ENCODE peak calls at places on chromosomes 16 and 17, in nine cellular contexts. W is CD8-positive, alpha-beta T cell; L is breast epithelium; H is A549; Z is tibial nerve; X is SK-N-SH; B is fibroblast of lung; C is cardiac muscle cell; K is right atrium auricular region. D is an unnamed sample.

GRCh38 chr16:12059216-12059769 is 82.8 kb downstream of the SNX29 start:
- DNase-seq in L (no peak), X (peak; percentile 49), H (no peak), W (no peak), K (no peak), B (no peak), C (peak; percentile 33), Z (no peak), D (no peak)

GRCh38 chr17:8019665-8020064 is 17.2 kb downstream of the GUCY2D start:
- DNase-seq in Z (no peak), C (no peak), K (no peak), H (no peak), X (no peak), B (peak; percentile 54), W (no peak), L (no peak), D (no peak)

GRCh38 chr16:86027366-86028126 is 128.6 kb downstream of the IRF8 start:
- DNase-seq in C (no peak), K (no peak), W (no peak), X (no peak), B (no peak), Z (no peak), L (peak; percentile 24), H (no peak), D (no peak)

GRCh38 chr17:45325810-45326209 is 9.0 kb upstream of the MAP3K14 start:
- DNase-seq in L (no peak), K (no peak), H (no peak), C (no peak), B (no peak), X (no peak), W (no peak), Z (no peak), D (no peak)

GRCh38 chr16:81489547-81490267 is 45.1 kb downstream of the CMIP start:
- DNase-seq in W (no peak), Z (no peak), H (no peak), B (no peak), C (no peak), K (no peak), X (no peak), L (no peak), D (no peak)

GRCh38 chr17:50863221-50863843 is 2.8 kb downstream of the TOB1 start:
- DNase-seq in K (no peak), Z (no peak), B (no peak), X (peak; percentile 80), H (peak; percentile 81), C (peak; percentile 59), L (no peak), W (no peak), D (no peak)

GRCh38 chr17:44376124-44376523 is 12.5 kb upstream of the FAM171A2 start:
- DNase-seq in Z (no peak), W (no peak), H (no peak), X (peak; percentile 81), C (no peak), L (no peak), B (no peak), K (no peak), D (peak; percentile 18)

GRCh38 chr17:9291912-9292562 is 270.7 kb downstream of the NTN1 start:
- DNase-seq in Z (peak; percentile 32), C (peak; percentile 45), H (peak; percentile 28), W (peak; percentile 34), L (peak; percentile 55), B (peak; percentile 16), K (peak; percentile 60), X (peak; percentile 67), D (peak; percentile 22)

GRCh38 chr16:67100569-67101300 is 9.0 kb upstream of the PHAF1 start:
- DNase-seq in C (no peak), X (peak; percentile 44), K (no peak), L (no peak), Z (no peak), B (peak; percentile 35), W (no peak), H (peak; percentile 51), D (no peak)

GRCh38 chr16:62805221-62805857 is 769.1 kb upstream of the CDH8 start:
- DNase-seq in X (no peak), K (no peak), L (no peak), H (no peak), C (no peak), W (no peak), B (peak; percentile 2), Z (no peak), D (no peak)

GRCh38 chr17:72560303-72561247 is 439.8 kb downstream of the SOX9 start:
- DNase-seq in C (peak; percentile 66), X (peak; percentile 88), L (no peak), H (peak; percentile 87), B (peak; percentile 43), K (no peak), W (no peak), Z (no peak), D (peak; percentile 34)

GRCh38 chr16:21625026-21625425 is 25.6 kb downstream of the METTL9 start:
- DNase-seq in W (no peak), C (no peak), H (no peak), L (no peak), X (no peak), B (no peak), Z (no peak), K (no peak), D (no peak)

GRCh38 chr16:23071202-23072083 is 77.8 kb downstream of the USP31 start:
- DNase-seq in W (no peak), L (no peak), H (no peak), K (no peak), X (no peak), Z (no peak), B (peak; percentile 76), C (no peak), D (peak; percentile 46)

GRCh38 chr16:2466667-2467300 is 4.3 kb upstream of the NTN3 start:
- DNase-seq in W (peak; percentile 14), K (no peak), H (no peak), Z (no peak), C (no peak), X (no peak), L (no peak), B (no peak), D (no peak)
- H3K4me3 ChIP-seq in W (no peak overlapping the region), K (no peak overlapping the region), H (no peak overlapping the region), Z (no peak overlapping the region), C (no peak overlapping the region), X (no peak overlapping the region), L (no peak overlapping the region), B (no peak overlapping the region), D (no peak overlapping the region)

GRCh38 chr17:81278831-81279230 is 16.3 kb downstream of the SLC38A10 start:
- DNase-seq in L (no peak), K (no peak), B (no peak), Z (no peak), X (no peak), C (no peak), W (no peak), H (no peak), D (no peak)

GRCh38 chr17:81277421-81277820 is 17.7 kb downstream of the SLC38A10 start:
- DNase-seq in W (no peak), H (no peak), K (no peak), X (peak; percentile 99), B (peak; percentile 20), Z (no peak), L (no peak), C (no peak), D (no peak)

GRCh38 chr17:81277938-81278693 is 17.0 kb downstream of the SLC38A10 start:
- DNase-seq in B (no peak), K (no peak), Z (no peak), L (no peak), W (no peak), H (no peak), C (no peak), X (no peak), D (no peak)

GRCh38 chr17:81280571-81280970 is 14.5 kb downstream of the SLC38A10 start:
- DNase-seq in K (no peak), L (no peak), C (no peak), Z (no peak), B (no peak), H (no peak), X (no peak), W (no peak), D (no peak)

DNA sequence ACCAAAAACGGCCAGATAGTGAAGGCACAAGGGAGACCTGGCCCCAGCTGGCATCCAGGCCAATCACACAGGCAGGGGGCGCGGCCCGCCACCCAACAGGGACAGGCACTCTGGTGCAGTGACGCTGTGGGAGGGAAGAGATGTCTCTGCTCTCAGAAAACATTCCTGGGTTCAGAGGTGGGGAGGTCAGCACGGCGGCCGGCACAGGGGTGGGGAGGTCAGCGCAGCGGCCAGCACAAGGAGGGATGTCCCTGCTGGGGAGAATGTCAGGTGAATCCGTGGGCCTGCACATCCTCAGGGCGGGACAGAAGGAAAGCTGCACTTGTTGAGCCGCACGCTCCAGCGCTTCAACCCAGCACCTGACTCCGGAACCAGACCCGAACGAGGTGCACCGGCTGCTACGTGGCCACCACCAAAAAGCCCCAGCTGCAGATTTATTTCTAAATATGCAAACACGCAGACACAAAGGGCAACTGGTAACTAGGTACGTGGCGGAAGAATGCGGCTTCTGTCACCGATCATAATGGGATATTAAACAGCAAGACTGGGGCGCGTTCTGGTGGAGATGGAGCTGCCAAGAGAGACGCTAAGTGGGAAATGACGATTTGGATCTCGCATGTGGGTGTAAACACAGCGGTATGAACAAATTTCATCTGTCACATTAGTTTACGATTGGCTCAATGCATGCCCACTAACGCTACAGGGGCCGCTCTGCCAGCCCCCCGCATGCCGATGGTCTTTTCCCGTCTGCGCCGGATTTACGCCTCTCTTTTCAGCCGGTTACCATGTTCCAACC is 15.6 kb downstream of the SLC38A10 start:
- DNase-seq in Z (no peak), L (no peak), B (no peak), W (no peak), C (no peak), K (no peak), X (no peak), H (no peak), D (no peak)
- H3K27ac ChIP-seq in Z (no peak overlapping the region), L (no peak overlapping the region), B (no peak overlapping the region), W (no peak overlapping the region), C (no peak overlapping the region), K (no peak overlapping the region), X (no peak overlapping the region), H (no peak overlapping the region), D (no peak overlapping the region)

GRCh38 chr16:3058173-3059030 is 7.0 kb upstream of the IL32 start:
- DNase-seq in B (no peak), H (peak; percentile 64), L (peak; percentile 68), X (peak; percentile 57), K (no peak), C (peak; percentile 59), Z (no peak), W (peak; percentile 72), D (no peak)
- TF ChIP-seq CTCF in B (peak; percentile 17), H (no peak), L (no peak), X (no peak), K (no peak), C (no peak), Z (no peak), W (no peak), D (peak; percentile 24)

DNA sequence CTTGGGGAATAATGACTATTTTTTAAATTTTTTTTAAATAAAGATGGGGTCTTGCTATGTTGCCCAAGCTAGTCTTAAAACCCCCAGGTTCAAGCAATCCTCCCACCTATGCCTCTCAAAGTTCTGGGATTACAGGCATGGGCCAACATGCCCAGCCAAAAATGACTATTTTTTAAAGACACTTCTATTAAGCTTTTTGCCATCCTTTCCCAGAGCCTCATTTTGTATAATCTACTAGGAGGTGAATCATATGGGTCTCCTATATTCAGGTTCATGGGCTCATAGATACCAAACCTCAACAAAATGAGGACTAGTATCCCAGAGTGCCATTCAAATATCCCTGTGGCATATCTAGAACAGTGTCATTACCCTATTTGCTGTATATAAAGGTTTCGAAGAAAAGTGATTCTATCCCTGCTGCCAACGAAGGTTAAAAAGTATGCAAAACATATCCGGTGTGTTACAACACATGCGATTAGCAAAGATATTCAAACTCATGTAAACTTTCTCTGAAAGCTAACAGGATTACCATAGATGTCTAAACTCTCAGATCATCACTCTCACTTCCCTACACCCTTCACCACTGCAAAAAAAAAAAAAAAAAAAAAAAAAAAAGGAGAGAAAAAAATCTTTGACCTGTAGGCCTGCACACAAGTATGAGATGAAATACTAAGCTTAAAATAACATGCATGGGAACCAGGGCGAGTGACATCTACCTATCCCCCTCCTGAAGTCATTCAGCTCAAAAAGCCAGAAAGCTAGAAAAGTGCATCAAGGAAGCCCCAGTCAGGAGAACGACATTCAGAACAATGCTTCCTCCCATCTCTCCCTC is 23.5 kb downstream of the XPO6 start:
- DNase-seq in X (no peak), B (no peak), Z (no peak), W (no peak), K (no peak), C (no peak), H (no peak), L (no peak), D (no peak)
- H3K4me3 ChIP-seq in X (no peak overlapping the region), B (no peak overlapping the region), Z (no peak overlapping the region), W (peak overlapping the region; percentile 21), K (no peak overlapping the region), C (no peak overlapping the region), H (no peak overlapping the region), L (no peak overlapping the region), D (no peak overlapping the region)